ENCODE peak calls at places on chromosome 4, in seven cellular contexts. One of them, this sample, is unnamed.

GRCh38 chr4:145216532-145216931 is 36.1 kb upstream of the OTUD4 start:
- DNase-seq in CD8-positive, alpha-beta T cell: no peak
- DNase-seq in thoracic aorta: no peak
- DNase-seq in mesendoderm: no peak
- DNase-seq in endodermal cell: no peak
- DNase-seq in upper lobe of right lung: no peak
- DNase-seq in colonic mucosa: no peak
- DNase-seq in this sample: no peak

GRCh38 chr4:14841801-14842748 is 160.2 kb upstream of the CPEB2 start:
- DNase-seq in endodermal cell: no peak
- DNase-seq in mesendoderm: no peak
- DNase-seq in colonic mucosa: peak
- DNase-seq in CD8-positive, alpha-beta T cell: no peak
- DNase-seq in thoracic aorta: no peak
- DNase-seq in upper lobe of right lung: peak
- DNase-seq in this sample: no peak

GRCh38 chr4:37890501-37891220 is at the start of gene TBC1D1:
- DNase-seq in colonic mucosa: peak
- DNase-seq in mesendoderm: peak
- DNase-seq in endodermal cell: peak
- DNase-seq in thoracic aorta: no peak
- DNase-seq in upper lobe of right lung: peak
- DNase-seq in CD8-positive, alpha-beta T cell: peak
- DNase-seq in this sample: peak

GRCh38 chr4:160745126-160745525 is 1418.7 kb downstream of the FSTL5 start:
- DNase-seq in CD8-positive, alpha-beta T cell: no peak
- DNase-seq in colonic mucosa: no peak
- DNase-seq in upper lobe of right lung: no peak
- DNase-seq in thoracic aorta: no peak
- DNase-seq in mesendoderm: no peak
- DNase-seq in endodermal cell: no peak
- DNase-seq in this sample: no peak

GRCh38 chr4:60948008-60948407 is 252.1 kb upstream of the ADGRL3 start:
- DNase-seq in thoracic aorta: no peak
- DNase-seq in CD8-positive, alpha-beta T cell: no peak
- DNase-seq in upper lobe of right lung: no peak
- DNase-seq in colonic mucosa: no peak
- DNase-seq in mesendoderm: no peak
- DNase-seq in endodermal cell: no peak
- DNase-seq in this sample: no peak

GRCh38 chr4:54217642-54218486 is 11.2 kb upstream of the PDGFRA start:
- DNase-seq in mesendoderm: peak
- DNase-seq in thoracic aorta: peak
- DNase-seq in endodermal cell: peak
- DNase-seq in CD8-positive, alpha-beta T cell: peak
- DNase-seq in upper lobe of right lung: peak
- DNase-seq in colonic mucosa: peak
- DNase-seq in this sample: peak

GRCh38 chr4:173243321-173243720 is 74.7 kb downstream of the GALNT7 start:
- DNase-seq in mesendoderm: no peak
- DNase-seq in upper lobe of right lung: no peak
- DNase-seq in CD8-positive, alpha-beta T cell: no peak
- DNase-seq in endodermal cell: no peak
- DNase-seq in colonic mucosa: no peak
- DNase-seq in thoracic aorta: no peak
- DNase-seq in this sample: no peak

GRCh38 chr4:128310266-128310697 is 22.7 kb upstream of the PGRMC2 start:
- DNase-seq in mesendoderm: peak
- DNase-seq in upper lobe of right lung: no peak
- DNase-seq in CD8-positive, alpha-beta T cell: no peak
- DNase-seq in endodermal cell: peak
- DNase-seq in thoracic aorta: no peak
- DNase-seq in colonic mucosa: peak
- DNase-seq in this sample: no peak

GRCh38 chr4:8374851-8375649 is 65.5 kb downstream of the ACOX3 start:
- DNase-seq in mesendoderm: no peak
- DNase-seq in colonic mucosa: no peak
- DNase-seq in thoracic aorta: no peak
- DNase-seq in endodermal cell: no peak
- DNase-seq in CD8-positive, alpha-beta T cell: no peak
- DNase-seq in upper lobe of right lung: peak
- DNase-seq in this sample: no peak

GRCh38 chr4:48905363-48906015 is 1.1 kb downstream of the OCIAD2 start:
- DNase-seq in CD8-positive, alpha-beta T cell: no peak
- DNase-seq in endodermal cell: no peak
- DNase-seq in mesendoderm: no peak
- DNase-seq in thoracic aorta: no peak
- DNase-seq in upper lobe of right lung: no peak
- DNase-seq in colonic mucosa: peak
- DNase-seq in this sample: no peak

GRCh38 chr4:2354127-2354526 is 64.3 kb downstream of the ZFYVE28 start:
- DNase-seq in colonic mucosa: no peak
- DNase-seq in mesendoderm: no peak
- DNase-seq in upper lobe of right lung: no peak
- DNase-seq in CD8-positive, alpha-beta T cell: peak
- DNase-seq in thoracic aorta: no peak
- DNase-seq in endodermal cell: peak
- DNase-seq in this sample: no peak

GRCh38 chr4:30714408-30715031 is 5.6 kb upstream of the PCDH7 start:
- DNase-seq in upper lobe of right lung: no peak
- DNase-seq in colonic mucosa: peak
- DNase-seq in CD8-positive, alpha-beta T cell: no peak
- DNase-seq in endodermal cell: peak
- DNase-seq in thoracic aorta: no peak
- DNase-seq in mesendoderm: peak
- DNase-seq in this sample: no peak

GRCh38 chr4:34953145-34953799 is 1291.0 kb downstream of the ARAP2 start:
- DNase-seq in thoracic aorta: no peak
- DNase-seq in colonic mucosa: no peak
- DNase-seq in endodermal cell: peak
- DNase-seq in CD8-positive, alpha-beta T cell: no peak
- DNase-seq in upper lobe of right lung: no peak
- DNase-seq in mesendoderm: peak
- DNase-seq in this sample: no peak

GRCh38 chr4:110142461-110142860 is 56.0 kb downstream of the ELOVL6 start:
- DNase-seq in colonic mucosa: no peak
- DNase-seq in mesendoderm: no peak
- DNase-seq in thoracic aorta: no peak
- DNase-seq in upper lobe of right lung: no peak
- DNase-seq in endodermal cell: no peak
- DNase-seq in CD8-positive, alpha-beta T cell: no peak
- DNase-seq in this sample: no peak

GRCh38 chr4:74120086-74120485 is 21.1 kb upstream of the CXCL2 start:
- DNase-seq in endodermal cell: no peak
- DNase-seq in CD8-positive, alpha-beta T cell: no peak
- DNase-seq in colonic mucosa: no peak
- DNase-seq in thoracic aorta: no peak
- DNase-seq in upper lobe of right lung: no peak
- DNase-seq in mesendoderm: no peak
- DNase-seq in this sample: no peak

GRCh38 chr4:77434299-77435092 is 171.1 kb upstream of the CXCL13 start:
- DNase-seq in endodermal cell: no peak
- DNase-seq in colonic mucosa: no peak
- DNase-seq in CD8-positive, alpha-beta T cell: no peak
- DNase-seq in mesendoderm: no peak
- DNase-seq in upper lobe of right lung: no peak
- DNase-seq in thoracic aorta: no peak
- DNase-seq in this sample: no peak

GRCh38 chr4:123060039-123060770 is 137.8 kb upstream of the NUDT6 start:
- DNase-seq in endodermal cell: peak
- DNase-seq in upper lobe of right lung: no peak
- DNase-seq in CD8-positive, alpha-beta T cell: no peak
- DNase-seq in mesendoderm: peak
- DNase-seq in thoracic aorta: no peak
- DNase-seq in colonic mucosa: no peak
- DNase-seq in this sample: no peak

DNA sequence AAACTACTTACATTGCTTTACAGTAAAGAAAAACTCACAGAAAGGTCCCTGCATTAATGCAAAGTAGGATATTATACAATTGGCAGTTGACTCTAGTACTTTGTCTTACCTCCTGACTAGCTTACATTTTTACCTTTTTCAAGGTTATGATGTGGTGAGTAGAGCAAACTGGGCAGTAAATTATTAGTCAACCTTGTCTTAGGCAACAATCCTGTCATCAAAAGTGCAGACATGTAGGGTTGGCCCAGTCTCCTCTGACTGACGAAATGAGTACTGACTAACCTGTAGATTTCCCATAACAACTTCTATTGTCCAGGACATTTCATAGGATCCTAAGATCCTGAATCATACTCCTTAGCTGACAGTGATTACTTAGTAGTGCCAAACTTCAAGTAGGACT is 142.0 kb upstream of the NUDT6 start:
- DNase-seq in mesendoderm: no peak
- DNase-seq in colonic mucosa: no peak
- DNase-seq in CD8-positive, alpha-beta T cell: no peak
- DNase-seq in endodermal cell: no peak
- DNase-seq in upper lobe of right lung: no peak
- DNase-seq in thoracic aorta: no peak
- DNase-seq in this sample: no peak
- H3K27ac ChIP-seq in mesendoderm: no peak
- H3K27ac ChIP-seq in colonic mucosa: no peak
- H3K27ac ChIP-seq in CD8-positive, alpha-beta T cell: no peak
- H3K27ac ChIP-seq in endodermal cell: no peak
- H3K27ac ChIP-seq in upper lobe of right lung: no peak
- H3K27ac ChIP-seq in thoracic aorta: no peak
- H3K27ac ChIP-seq in this sample: no peak

GRCh38 chr4:174512745-174513144 is 9.5 kb downstream of the HPGD start:
- DNase-seq in thoracic aorta: no peak
- DNase-seq in endodermal cell: no peak
- DNase-seq in mesendoderm: no peak
- DNase-seq in CD8-positive, alpha-beta T cell: no peak
- DNase-seq in colonic mucosa: no peak
- DNase-seq in upper lobe of right lung: no peak
- DNase-seq in this sample: no peak

GRCh38 chr4:174517502-174517901 is 4.8 kb downstream of the HPGD start:
- DNase-seq in upper lobe of right lung: no peak
- DNase-seq in mesendoderm: no peak
- DNase-seq in thoracic aorta: no peak
- DNase-seq in CD8-positive, alpha-beta T cell: no peak
- DNase-seq in endodermal cell: no peak
- DNase-seq in colonic mucosa: no peak
- DNase-seq in this sample: no peak

GRCh38 chr4:174520655-174521054 is 1.6 kb downstream of the HPGD start:
- DNase-seq in thoracic aorta: no peak
- DNase-seq in endodermal cell: no peak
- DNase-seq in CD8-positive, alpha-beta T cell: no peak
- DNase-seq in upper lobe of right lung: no peak
- DNase-seq in colonic mucosa: no peak
- DNase-seq in mesendoderm: no peak
- DNase-seq in this sample: no peak

GRCh38 chr4:174516345-174516744 is 5.9 kb downstream of the HPGD start:
- DNase-seq in upper lobe of right lung: no peak
- DNase-seq in colonic mucosa: no peak
- DNase-seq in mesendoderm: no peak
- DNase-seq in endodermal cell: no peak
- DNase-seq in thoracic aorta: no peak
- DNase-seq in CD8-positive, alpha-beta T cell: no peak
- DNase-seq in this sample: no peak

GRCh38 chr4:174516794-174517193 is 5.5 kb downstream of the HPGD start:
- DNase-seq in CD8-positive, alpha-beta T cell: no peak
- DNase-seq in endodermal cell: no peak
- DNase-seq in colonic mucosa: no peak
- DNase-seq in mesendoderm: no peak
- DNase-seq in upper lobe of right lung: no peak
- DNase-seq in thoracic aorta: no peak
- DNase-seq in this sample: no peak
- H3K27ac ChIP-seq in CD8-positive, alpha-beta T cell: no peak
- H3K27ac ChIP-seq in endodermal cell: no peak
- H3K27ac ChIP-seq in colonic mucosa: no peak
- H3K27ac ChIP-seq in mesendoderm: no peak
- H3K27ac ChIP-seq in upper lobe of right lung: no peak
- H3K27ac ChIP-seq in thoracic aorta: no peak
- H3K27ac ChIP-seq in this sample: no peak

DNA sequence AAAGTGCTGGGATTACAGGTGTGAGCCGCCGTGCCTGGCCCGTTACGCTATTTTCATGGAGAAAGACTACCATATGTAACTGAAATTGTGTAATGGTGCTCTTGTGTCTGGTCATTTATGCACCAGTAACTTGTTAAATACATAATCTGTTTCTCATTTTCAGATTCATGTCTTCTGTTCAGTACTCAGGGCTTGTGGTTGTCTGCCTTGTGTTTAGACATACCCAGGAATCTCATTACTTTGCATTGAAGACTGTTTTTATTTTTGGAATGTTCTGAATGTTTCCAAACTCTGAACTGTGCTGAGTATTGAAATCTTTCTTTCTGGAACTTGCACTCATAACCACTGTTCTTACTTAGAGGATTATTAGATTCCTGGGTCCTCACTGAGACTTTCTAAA is 52.8 kb downstream of the PDLIM5 start:
- DNase-seq in thoracic aorta: no peak
- DNase-seq in endodermal cell: no peak
- DNase-seq in mesendoderm: no peak
- DNase-seq in colonic mucosa: no peak
- DNase-seq in CD8-positive, alpha-beta T cell: no peak
- DNase-seq in upper lobe of right lung: no peak
- DNase-seq in this sample: no peak
- H3K27ac ChIP-seq in thoracic aorta: no peak
- H3K27ac ChIP-seq in endodermal cell: no peak
- H3K27ac ChIP-seq in mesendoderm: no peak
- H3K27ac ChIP-seq in colonic mucosa: no peak
- H3K27ac ChIP-seq in CD8-positive, alpha-beta T cell: no peak
- H3K27ac ChIP-seq in upper lobe of right lung: no peak
- H3K27ac ChIP-seq in this sample: no peak

GRCh38 chr4:143184217-143184502 is 557 bp upstream of the USP38 start:
- DNase-seq in CD8-positive, alpha-beta T cell: no peak
- DNase-seq in endodermal cell: no peak
- DNase-seq in upper lobe of right lung: no peak
- DNase-seq in mesendoderm: no peak
- DNase-seq in thoracic aorta: no peak
- DNase-seq in colonic mucosa: no peak
- DNase-seq in this sample: no peak
- H3K27ac ChIP-seq in CD8-positive, alpha-beta T cell: peak
- H3K27ac ChIP-seq in endodermal cell: peak
- H3K27ac ChIP-seq in upper lobe of right lung: peak
- H3K27ac ChIP-seq in mesendoderm: peak
- H3K27ac ChIP-seq in thoracic aorta: peak
- H3K27ac ChIP-seq in colonic mucosa: peak
- H3K27ac ChIP-seq in this sample: peak